ENCODE peak calls at places on chromosomes 4 and X, in five cellular contexts. One of them, this sample, is unnamed.

GRCh38 chrX:69229436-69229835 is 64.2 kb upstream of the PJA1 start:
- DNase-seq in H1: no peak
- DNase-seq in A549: no peak
- DNase-seq in HepG2: no peak
- DNase-seq in IMR-90: peak; percentile 77
- DNase-seq in this sample: no peak

GRCh38 chr4:30667919-30668318 is 52.2 kb upstream of the PCDH7 start:
- DNase-seq in HepG2: no peak
- DNase-seq in H1: no peak
- DNase-seq in IMR-90: no peak
- DNase-seq in A549: no peak
- DNase-seq in this sample: no peak

GRCh38 chr4:66169341-66169740 is 499.1 kb upstream of the EPHA5 start:
- DNase-seq in HepG2: peak; percentile 11
- DNase-seq in IMR-90: no peak
- DNase-seq in A549: peak; percentile 4
- DNase-seq in H1: no peak
- DNase-seq in this sample: no peak

GRCh38 chrX:108020631-108021030 is 24.2 kb upstream of the VSIG1 start:
- DNase-seq in A549: peak; percentile 46
- DNase-seq in HepG2: no peak
- DNase-seq in H1: no peak
- DNase-seq in IMR-90: peak; percentile 28
- DNase-seq in this sample: peak; percentile 12

GRCh38 chr4:45006078-45006477 is 279.7 kb upstream of the GNPDA2 start:
- DNase-seq in IMR-90: no peak
- DNase-seq in A549: no peak
- DNase-seq in HepG2: no peak
- DNase-seq in H1: no peak
- DNase-seq in this sample: no peak

GRCh38 chrX:85288992-85289723 is 45.4 kb downstream of the ZNF711 start:
- DNase-seq in A549: no peak
- DNase-seq in IMR-90: no peak
- DNase-seq in HepG2: no peak
- DNase-seq in H1: no peak
- DNase-seq in this sample: no peak

GRCh38 chr4:41214158-41215146 is at the start of gene APBB2:
- DNase-seq in IMR-90: peak; percentile 97
- DNase-seq in A549: peak; percentile 95
- DNase-seq in H1: peak; percentile 95
- DNase-seq in HepG2: peak; percentile 94
- DNase-seq in this sample: peak; percentile 86

GRCh38 chr4:8165374-8165896 is 6.8 kb upstream of the ABLIM2 start:
- DNase-seq in H1: no peak
- DNase-seq in IMR-90: no peak
- DNase-seq in HepG2: no peak
- DNase-seq in A549: no peak
- DNase-seq in this sample: no peak

GRCh38 chrX:146863566-146863965 is 49.0 kb upstream of the CXorf51A start:
- DNase-seq in HepG2: no peak
- DNase-seq in H1: no peak
- DNase-seq in A549: no peak
- DNase-seq in IMR-90: peak; percentile 6
- DNase-seq in this sample: peak; percentile 0

GRCh38 chr4:53686521-53686920 is 95.2 kb upstream of the LNX1 start:
- DNase-seq in IMR-90: peak; percentile 42
- DNase-seq in HepG2: no peak
- DNase-seq in A549: no peak
- DNase-seq in H1: no peak
- DNase-seq in this sample: no peak

GRCh38 chr4:26235500-26235899 is 85.3 kb upstream of the RBPJ start:
- DNase-seq in H1: no peak
- DNase-seq in A549: no peak
- DNase-seq in IMR-90: peak; percentile 75
- DNase-seq in HepG2: no peak
- DNase-seq in this sample: no peak

GRCh38 chrX:41412261-41413167 is 34.6 kb upstream of the NYX start:
- DNase-seq in A549: peak; percentile 37
- DNase-seq in H1: no peak
- DNase-seq in IMR-90: no peak
- DNase-seq in HepG2: peak; percentile 39
- DNase-seq in this sample: no peak

GRCh38 chrX:3268804-3269203 is 77.6 kb downstream of the MXRA5 start:
- DNase-seq in A549: no peak
- DNase-seq in H1: no peak
- DNase-seq in HepG2: no peak
- DNase-seq in IMR-90: peak; percentile 71
- DNase-seq in this sample: no peak

GRCh38 chrX:72409993-72410392 is 104.3 kb upstream of the CITED1 start:
- DNase-seq in HepG2: no peak
- DNase-seq in IMR-90: no peak
- DNase-seq in H1: no peak
- DNase-seq in A549: no peak
- DNase-seq in this sample: no peak

GRCh38 chr4:62302710-62303109 is 1102.6 kb downstream of the ADGRL3 start:
- DNase-seq in IMR-90: no peak
- DNase-seq in HepG2: no peak
- DNase-seq in H1: no peak
- DNase-seq in A549: no peak
- DNase-seq in this sample: no peak

GRCh38 chrX:38221391-38221929 is 789 bp upstream of the SRPX start:
- DNase-seq in H1: no peak
- DNase-seq in IMR-90: no peak
- DNase-seq in A549: no peak
- DNase-seq in HepG2: no peak
- DNase-seq in this sample: no peak

GRCh38 chr4:144579411-144580020 is 66.4 kb upstream of the HHIP start:
- DNase-seq in A549: peak; percentile 23
- DNase-seq in H1: no peak
- DNase-seq in IMR-90: peak; percentile 71
- DNase-seq in HepG2: no peak
- DNase-seq in this sample: no peak

GRCh38 chr4:113635739-113636437 is 125.7 kb downstream of the CAMK2D start:
- DNase-seq in HepG2: no peak
- DNase-seq in A549: no peak
- DNase-seq in H1: no peak
- DNase-seq in IMR-90: peak; percentile 86
- DNase-seq in this sample: no peak

GRCh38 chr4:3179126-3179706 is 69.7 kb upstream of the MSANTD1 start:
- DNase-seq in A549: no peak
- DNase-seq in H1: no peak
- DNase-seq in IMR-90: peak; percentile 41
- DNase-seq in HepG2: peak; percentile 64
- DNase-seq in this sample: no peak

GRCh38 chrX:17627026-17627425 is 110.3 kb upstream of the SCML1 start:
- DNase-seq in IMR-90: no peak
- DNase-seq in HepG2: no peak
- DNase-seq in H1: no peak
- DNase-seq in A549: no peak
- DNase-seq in this sample: no peak

GRCh38 chr4:153322791-153323190 is 21.7 kb upstream of the MND1 start:
- DNase-seq in A549: no peak
- DNase-seq in IMR-90: peak; percentile 22
- DNase-seq in HepG2: no peak
- DNase-seq in H1: no peak
- DNase-seq in this sample: no peak

GRCh38 chr4:165872443-165873297 is at the start of gene TLL1:
- DNase-seq in IMR-90: no peak
- DNase-seq in A549: no peak
- DNase-seq in HepG2: no peak
- DNase-seq in H1: no peak
- DNase-seq in this sample: no peak

GRCh38 chr4:79164961-79165610 is 160.8 kb downstream of the NAA11 start:
- DNase-seq in HepG2: no peak
- DNase-seq in H1: no peak
- DNase-seq in A549: no peak
- DNase-seq in IMR-90: no peak
- DNase-seq in this sample: no peak

GRCh38 chrX:79366888-79367749 is at the start of gene ITM2A:
- DNase-seq in A549: no peak
- DNase-seq in IMR-90: no peak
- DNase-seq in HepG2: no peak
- DNase-seq in H1: peak; percentile 15
- DNase-seq in this sample: peak; percentile 49
- TF ChIP-seq RFX5 in A549: no peak
- TF ChIP-seq RFX5 in IMR-90: no peak
- TF ChIP-seq RFX5 in HepG2: no peak
- TF ChIP-seq RFX5 in H1: no peak
- TF ChIP-seq RFX5 in this sample: no peak

DNA sequence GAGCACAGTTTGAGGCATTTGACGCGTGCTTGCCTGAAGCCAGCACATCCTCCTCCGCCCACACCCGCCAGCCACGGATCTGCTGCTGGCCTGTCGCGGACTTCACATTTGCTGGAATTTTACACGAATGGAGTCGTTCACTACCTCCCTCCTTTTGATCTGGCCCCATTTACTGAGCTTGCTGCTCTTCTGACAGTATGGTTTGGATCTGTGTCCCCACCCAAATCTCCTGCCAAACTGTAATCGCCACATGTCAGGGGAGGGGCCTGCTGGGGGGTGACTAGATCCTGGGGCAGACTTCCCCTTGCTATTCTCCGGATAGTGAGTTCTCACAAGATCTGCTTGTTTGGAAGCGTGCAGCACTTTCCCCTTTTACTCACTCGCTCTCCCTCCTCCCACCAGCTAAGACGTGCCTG is 19.9 kb upstream of the CPLX1 start:
- DNase-seq in HepG2: no peak
- DNase-seq in H1: no peak
- DNase-seq in A549: no peak
- DNase-seq in IMR-90: peak; percentile 30
- DNase-seq in this sample: no peak
- TF ChIP-seq RFX5 in HepG2: no peak
- TF ChIP-seq RFX5 in H1: no peak
- TF ChIP-seq RFX5 in A549: no peak
- TF ChIP-seq RFX5 in IMR-90: no peak
- TF ChIP-seq RFX5 in this sample: no peak

GRCh38 chr4:55303818-55304217 is 42.2 kb upstream of the SRD5A3 start:
- DNase-seq in A549: peak; percentile 2
- DNase-seq in HepG2: no peak
- DNase-seq in IMR-90: peak; percentile 37
- DNase-seq in H1: no peak
- DNase-seq in this sample: no peak
- TF ChIP-seq RFX5 in A549: no peak
- TF ChIP-seq RFX5 in HepG2: no peak
- TF ChIP-seq RFX5 in IMR-90: no peak
- TF ChIP-seq RFX5 in H1: no peak
- TF ChIP-seq RFX5 in this sample: no peak

GRCh38 chr4:141480950-141481349 is 155.4 kb upstream of the IL15 start:
- DNase-seq in H1: no peak
- DNase-seq in IMR-90: no peak
- DNase-seq in A549: no peak
- DNase-seq in HepG2: no peak
- DNase-seq in this sample: no peak

GRCh38 chr4:141486375-141486997 is 149.9 kb upstream of the IL15 start:
- DNase-seq in IMR-90: peak; percentile 90
- DNase-seq in HepG2: no peak
- DNase-seq in A549: no peak
- DNase-seq in H1: no peak
- DNase-seq in this sample: no peak
- TF ChIP-seq RFX5 in IMR-90: no peak
- TF ChIP-seq RFX5 in HepG2: no peak
- TF ChIP-seq RFX5 in A549: no peak
- TF ChIP-seq RFX5 in H1: no peak
- TF ChIP-seq RFX5 in this sample: no peak

GRCh38 chr4:77740480-77740879 is 78.7 kb downstream of the CNOT6L start:
- DNase-seq in HepG2: no peak
- DNase-seq in IMR-90: no peak
- DNase-seq in H1: no peak
- DNase-seq in A549: no peak
- DNase-seq in this sample: no peak

DNA sequence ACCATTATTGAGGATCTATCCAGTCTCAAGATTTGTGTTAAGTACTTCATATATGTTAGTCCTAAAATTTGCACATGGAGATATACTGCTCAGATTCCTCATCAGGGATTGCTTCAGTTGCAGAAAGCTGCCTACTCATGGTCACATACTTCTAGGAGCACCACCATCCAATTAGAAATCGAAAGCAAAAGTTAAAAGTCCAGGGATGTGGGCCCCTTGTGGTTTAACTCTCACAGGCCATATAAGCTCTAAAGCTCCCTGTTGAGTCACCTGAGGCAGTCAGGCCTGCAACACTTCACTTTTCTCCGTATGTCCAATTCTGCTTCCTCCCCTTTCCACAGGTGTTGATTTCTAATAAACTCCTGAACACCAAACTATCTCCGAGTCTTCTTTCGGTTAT is 84.2 kb downstream of the CNOT6L start:
- DNase-seq in H1: peak; percentile 2
- DNase-seq in HepG2: peak; percentile 71
- DNase-seq in IMR-90: peak; percentile 79
- DNase-seq in A549: no peak
- DNase-seq in this sample: peak; percentile 82
- TF ChIP-seq RFX5 in H1: no peak
- TF ChIP-seq RFX5 in HepG2: no peak
- TF ChIP-seq RFX5 in IMR-90: no peak
- TF ChIP-seq RFX5 in A549: no peak
- TF ChIP-seq RFX5 in this sample: no peak

DNA sequence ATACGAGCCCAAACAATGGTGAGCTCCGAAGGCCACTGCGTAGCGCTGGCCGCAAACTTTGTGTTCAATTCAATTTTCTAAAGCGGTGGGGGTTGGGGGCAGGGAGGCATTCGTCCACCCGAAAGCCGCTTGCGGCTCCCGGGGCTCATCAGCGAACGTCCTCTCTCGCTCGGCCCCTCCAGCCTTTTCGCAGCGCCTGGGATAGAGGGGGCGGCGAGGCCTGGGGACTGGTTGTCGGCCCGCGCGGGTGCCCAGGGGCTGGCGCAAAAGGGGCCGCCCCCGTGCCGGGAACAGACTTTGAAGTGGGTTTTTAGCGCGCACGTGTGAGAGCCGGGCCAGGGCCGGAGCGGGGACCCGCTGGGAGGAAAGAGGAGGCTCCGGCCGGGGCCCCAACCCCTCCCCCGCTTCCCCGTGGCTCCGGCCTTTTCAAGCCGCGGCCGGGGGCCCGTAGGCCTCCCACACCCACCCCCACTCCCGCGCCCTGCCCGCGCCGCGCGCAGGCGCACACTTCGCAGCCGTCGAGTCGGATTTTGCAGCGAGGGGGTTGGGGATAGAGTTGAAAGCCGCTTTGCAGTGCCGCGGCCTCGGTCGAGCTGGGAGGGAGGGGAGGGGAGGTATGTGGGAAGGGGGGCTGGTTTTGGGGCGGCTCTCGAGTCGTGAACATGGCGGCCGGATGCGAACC is 8.3 kb downstream of the ZIC3 start:
- DNase-seq in H1: no peak
- DNase-seq in HepG2: no peak
- DNase-seq in A549: no peak
- DNase-seq in IMR-90: no peak
- DNase-seq in this sample: no peak
- TF ChIP-seq RFX5 in H1: no peak
- TF ChIP-seq RFX5 in HepG2: no peak
- TF ChIP-seq RFX5 in A549: no peak
- TF ChIP-seq RFX5 in IMR-90: no peak
- TF ChIP-seq RFX5 in this sample: no peak